ENCODE peak calls at places on chromosomes 16 and 17, in four cellular contexts. One of them, this sample, is unnamed. For H3K9me3, the result is how much of the 10 kb centered on the place peaks cover.

GRCh38 chr17:64009571-64010402 is 10.6 kb downstream of the ICAM2 start:
- DNase-seq in H1: peak
- DNase-seq in gastrocnemius medialis: no peak
- DNase-seq in HCT116: no peak
- DNase-seq in this sample: no peak

GRCh38 chr16:85752511-85753420 is 1.9 kb upstream of the C16orf74 start:
- DNase-seq in gastrocnemius medialis: no peak
- DNase-seq in H1: peak
- DNase-seq in HCT116: no peak
- DNase-seq in this sample: peak

GRCh38 chr17:48869821-48870318 is 22.7 kb upstream of the ATP5MC1 start:
- DNase-seq in gastrocnemius medialis: no peak
- DNase-seq in H1: no peak
- DNase-seq in HCT116: no peak
- DNase-seq in this sample: no peak

GRCh38 chr16:77896357-77896972 is 108.1 kb downstream of the VAT1L start:
- DNase-seq in H1: no peak
- DNase-seq in gastrocnemius medialis: no peak
- DNase-seq in HCT116: no peak
- DNase-seq in this sample: no peak

GRCh38 chr17:42276609-42277341 is 584 bp upstream of the STAT5B start:
- DNase-seq in HCT116: no peak
- DNase-seq in H1: peak
- DNase-seq in gastrocnemius medialis: peak
- DNase-seq in this sample: peak

GRCh38 chr17:76266244-76266938 is 1.2 kb downstream of the UBALD2 start:
- DNase-seq in gastrocnemius medialis: no peak
- DNase-seq in H1: no peak
- DNase-seq in HCT116: no peak
- DNase-seq in this sample: no peak

GRCh38 chr17:9330903-9331272 is 244.7 kb downstream of the STX8 start:
- DNase-seq in H1: no peak
- DNase-seq in HCT116: no peak
- DNase-seq in gastrocnemius medialis: no peak
- DNase-seq in this sample: no peak

GRCh38 chr17:73307130-73307529 is 4.7 kb downstream of the CDC42EP4 start:
- DNase-seq in HCT116: no peak
- DNase-seq in gastrocnemius medialis: no peak
- DNase-seq in H1: no peak
- DNase-seq in this sample: no peak

GRCh38 chr16:66161942-66162341 is 204.5 kb upstream of the CDH5 start:
- DNase-seq in H1: no peak
- DNase-seq in HCT116: peak
- DNase-seq in gastrocnemius medialis: no peak
- DNase-seq in this sample: no peak

GRCh38 chr17:40547079-40547784 is 18.0 kb downstream of the CCR7 start:
- DNase-seq in gastrocnemius medialis: no peak
- DNase-seq in HCT116: no peak
- DNase-seq in H1: no peak
- DNase-seq in this sample: peak

GRCh38 chr16:29147710-29148425 is 163.0 kb downstream of the LAT start:
- DNase-seq in HCT116: no peak
- DNase-seq in H1: no peak
- DNase-seq in gastrocnemius medialis: no peak
- DNase-seq in this sample: no peak

GRCh38 chr17:65177901-65178300 is 40.7 kb downstream of the RGS9 start:
- DNase-seq in H1: no peak
- DNase-seq in gastrocnemius medialis: no peak
- DNase-seq in HCT116: no peak
- DNase-seq in this sample: no peak

GRCh38 chr16:22816475-22816874 is 2.5 kb downstream of the HS3ST2 start:
- DNase-seq in HCT116: no peak
- DNase-seq in gastrocnemius medialis: no peak
- DNase-seq in H1: no peak
- DNase-seq in this sample: no peak

GRCh38 chr17:50088952-50089825 is 6.0 kb upstream of the PDK2 start:
- DNase-seq in H1: no peak
- DNase-seq in gastrocnemius medialis: no peak
- DNase-seq in HCT116: no peak
- DNase-seq in this sample: no peak

GRCh38 chr16:30395155-30395991 is at the start of gene ZNF48:
- DNase-seq in HCT116: peak
- DNase-seq in gastrocnemius medialis: peak
- DNase-seq in H1: peak
- DNase-seq in this sample: peak
- TF ChIP-seq CTCF in HCT116: no peak
- TF ChIP-seq CTCF in gastrocnemius medialis: peak
- TF ChIP-seq CTCF in H1: peak
- TF ChIP-seq CTCF in this sample: peak

GRCh38 chr17:52744179-52744578 is 585.7 kb upstream of the CA10 start:
- DNase-seq in HCT116: no peak
- DNase-seq in gastrocnemius medialis: no peak
- DNase-seq in H1: no peak
- DNase-seq in this sample: no peak

GRCh38 chr17:52737071-52737470 is 578.6 kb upstream of the CA10 start:
- DNase-seq in HCT116: no peak
- DNase-seq in gastrocnemius medialis: no peak
- DNase-seq in H1: no peak
- DNase-seq in this sample: no peak

GRCh38 chr17:52740006-52740405 is 581.5 kb upstream of the CA10 start:
- DNase-seq in H1: no peak
- DNase-seq in HCT116: no peak
- DNase-seq in gastrocnemius medialis: no peak
- DNase-seq in this sample: no peak
- H3K9me3 ChIP-seq in H1: under half
- H3K9me3 ChIP-seq in HCT116: under half
- H3K9me3 ChIP-seq in gastrocnemius medialis: under half
- H3K9me3 ChIP-seq in this sample: under half

DNA sequence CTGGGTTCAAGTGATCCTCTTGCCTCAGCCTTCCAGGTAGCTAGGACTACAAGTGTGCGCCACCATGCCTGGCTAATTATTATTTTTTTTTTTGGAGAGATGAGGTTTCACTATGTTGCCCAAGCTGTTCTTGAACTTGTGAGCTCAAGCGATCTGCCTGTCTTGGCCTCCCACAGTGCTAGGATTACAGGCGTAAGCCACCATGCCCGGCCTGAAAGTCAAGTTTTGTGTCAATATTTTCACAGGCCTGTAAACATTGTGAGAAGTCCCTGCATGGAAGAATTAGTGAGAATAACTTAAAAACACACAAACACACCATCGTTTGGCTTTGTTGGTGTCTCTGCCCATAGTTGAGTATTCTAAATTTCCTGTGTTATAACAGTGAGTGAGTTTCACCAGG is 22.2 kb downstream of the NUP85 start:
- DNase-seq in H1: no peak
- DNase-seq in HCT116: no peak
- DNase-seq in gastrocnemius medialis: no peak
- DNase-seq in this sample: no peak
- TF ChIP-seq POLR2A in H1: no peak
- TF ChIP-seq POLR2A in HCT116: no peak
- TF ChIP-seq POLR2A in gastrocnemius medialis: no peak
- TF ChIP-seq POLR2A in this sample: no peak

DNA sequence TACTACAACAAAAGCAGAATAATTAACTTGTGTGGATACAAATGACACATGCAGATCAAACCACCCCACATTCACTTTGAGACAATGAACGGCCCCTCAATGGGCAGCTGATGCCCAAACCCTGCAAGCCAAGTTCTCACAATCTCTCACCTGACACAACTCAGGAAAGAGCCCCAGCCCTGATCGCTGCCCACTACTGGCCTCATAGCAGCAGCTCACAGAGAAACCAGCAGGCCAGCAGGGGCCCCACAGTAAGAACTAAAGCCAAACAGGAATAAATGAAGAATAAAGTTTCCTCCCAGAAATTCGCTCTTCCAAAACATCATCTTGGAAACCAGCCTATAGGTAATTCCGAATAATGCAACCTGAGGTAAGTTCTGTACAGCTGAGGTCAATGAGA is 7.7 kb downstream of the AKTIP start:
- DNase-seq in HCT116: no peak
- DNase-seq in H1: no peak
- DNase-seq in gastrocnemius medialis: no peak
- DNase-seq in this sample: no peak
- TF ChIP-seq CTCF in HCT116: peak
- TF ChIP-seq CTCF in H1: peak
- TF ChIP-seq CTCF in gastrocnemius medialis: no peak
- TF ChIP-seq CTCF in this sample: no peak

GRCh38 chr16:35744084-35744483 is 2284.7 kb downstream of the TP53TG3F start:
- DNase-seq in HCT116: no peak
- DNase-seq in H1: no peak
- DNase-seq in gastrocnemius medialis: no peak
- DNase-seq in this sample: no peak
- H3K9me3 ChIP-seq in HCT116: under half
- H3K9me3 ChIP-seq in H1: half or more
- H3K9me3 ChIP-seq in gastrocnemius medialis: under half
- H3K9me3 ChIP-seq in this sample: under half

GRCh38 chr16:57624806-57625500 is 3.5 kb upstream of the ADGRG1 start:
- DNase-seq in gastrocnemius medialis: no peak
- DNase-seq in HCT116: no peak
- DNase-seq in H1: no peak
- DNase-seq in this sample: no peak

GRCh38 chr16:57626420-57627170 is 1.8 kb upstream of the ADGRG1 start:
- DNase-seq in HCT116: no peak
- DNase-seq in H1: no peak
- DNase-seq in gastrocnemius medialis: no peak
- DNase-seq in this sample: no peak

GRCh38 chr16:57628008-57628781 is at the start of gene ADGRG1:
- DNase-seq in HCT116: peak
- DNase-seq in H1: peak
- DNase-seq in gastrocnemius medialis: peak
- DNase-seq in this sample: peak

GRCh38 chr16:57628782-57629181 is 352 bp downstream of the ADGRG1 start:
- DNase-seq in H1: no peak
- DNase-seq in HCT116: no peak
- DNase-seq in gastrocnemius medialis: no peak
- DNase-seq in this sample: no peak

GRCh38 chr16:57627184-57627871 is 1.1 kb upstream of the ADGRG1 start:
- DNase-seq in gastrocnemius medialis: no peak
- DNase-seq in HCT116: no peak
- DNase-seq in H1: no peak
- DNase-seq in this sample: no peak
- TF ChIP-seq POLR2A in gastrocnemius medialis: no peak
- TF ChIP-seq POLR2A in HCT116: no peak
- TF ChIP-seq POLR2A in H1: no peak
- TF ChIP-seq POLR2A in this sample: no peak